ENCODE peak calls at places on chromosomes 1 and 21, in nine cellular contexts. D is fibroblast of lung, W is hepatocyte, J is MM.1S, E is mammary epithelial cell, M is PC-3, Y is IMR-90, F is K562, R is H9. K is an unnamed sample. For H3K9me3, the result is how much of the 10 kb centered on the place peaks cover.

GRCh38 chr1:190303501-190303900 is 174.2 kb downstream of the BRINP3 start:
- DNase-seq in M (no peak), J (no peak), D (no peak), Y (no peak), W (no peak), E (no peak), F (no peak), R (no peak), K (no peak)

GRCh38 chr1:100036718-100037664 is 67.2 kb downstream of the SLC35A3 start:
- DNase-seq in Y (peak), E (peak), J (no peak), D (peak), F (peak), W (peak), R (no peak), M (peak), K (no peak)

GRCh38 chr1:86774305-86775304 is 70.2 kb downstream of the SH3GLB1 start:
- DNase-seq in J (peak), D (peak), E (peak), M (peak), R (peak), Y (peak), F (peak), W (peak), K (peak)

GRCh38 chr1:237562247-237562823 is 328.4 kb downstream of the ZP4 start:
- DNase-seq in D (peak), R (no peak), M (peak), W (peak), F (peak), Y (peak), E (peak), J (peak), K (no peak)

GRCh38 chr1:46026531-46026930 is 105.9 kb downstream of the PIK3R3 start:
- DNase-seq in W (no peak), F (peak), M (no peak), J (no peak), E (no peak), Y (no peak), R (no peak), D (no peak), K (no peak)

GRCh38 chr1:35666916-35667315 is 25.6 kb upstream of the PSMB2 start:
- DNase-seq in D (no peak), F (no peak), R (no peak), W (no peak), J (no peak), M (no peak), E (no peak), Y (no peak), K (no peak)

GRCh38 chr1:239262538-239262937 is 123.8 kb upstream of the CHRM3 start:
- DNase-seq in W (no peak), M (peak), R (no peak), D (no peak), J (no peak), F (no peak), E (no peak), Y (no peak), K (no peak)

GRCh38 chr1:23370744-23371710 is 1.4 kb upstream of the ZNF436 start:
- DNase-seq in R (peak), Y (no peak), J (no peak), W (peak), E (no peak), F (peak), M (peak), D (peak), K (no peak)

GRCh38 chr1:92795166-92795565 is 10.3 kb upstream of the EVI5 start:
- DNase-seq in R (no peak), W (no peak), E (no peak), J (no peak), Y (peak), M (no peak), F (no peak), D (peak), K (no peak)

GRCh38 chr1:215744419-215744818 is 177.3 kb downstream of the KCTD3 start:
- DNase-seq in D (peak), R (no peak), J (no peak), W (no peak), Y (peak), F (no peak), M (no peak), E (no peak), K (no peak)

GRCh38 chr1:27297903-27298302 is 24.1 kb upstream of the TMEM222 start:
- DNase-seq in R (no peak), Y (no peak), M (no peak), W (no peak), F (no peak), E (no peak), D (no peak), J (no peak), K (no peak)

GRCh38 chr1:154179951-154180687 is 11.8 kb downstream of the TPM3 start:
- DNase-seq in R (no peak), D (no peak), M (no peak), F (no peak), Y (no peak), J (peak), W (peak), E (no peak), K (no peak)

GRCh38 chr21:28798798-28799197 is 193.9 kb downstream of the LTN1 start:
- DNase-seq in R (no peak), E (no peak), Y (peak), J (no peak), M (no peak), D (no peak), F (no peak), W (no peak), K (no peak)

GRCh38 chr21:34707876-34708325 is 39.1 kb downstream of the CLIC6 start:
- DNase-seq in R (no peak), J (peak), D (no peak), M (no peak), W (no peak), Y (no peak), E (no peak), F (no peak), K (peak)

GRCh38 chr1:15797614-15798390 is 9.6 kb downstream of the UQCRHL start:
- DNase-seq in Y (peak), E (no peak), M (peak), J (no peak), W (no peak), R (no peak), D (peak), F (no peak), K (no peak)

GRCh38 chr1:222631611-222632208 is 13.8 kb downstream of the MIA3 start:
- DNase-seq in E (no peak), Y (peak), F (no peak), D (peak), W (no peak), M (no peak), J (no peak), R (no peak), K (no peak)

GRCh38 chr21:43340491-43341348 is 86.2 kb downstream of the SIK1 start:
- DNase-seq in M (peak), E (peak), D (peak), J (no peak), F (peak), W (peak), R (no peak), Y (peak), K (no peak)

GRCh38 chr1:51690285-51690961 is 73.5 kb downstream of the OSBPL9 start:
- DNase-seq in M (peak), E (peak), Y (peak), D (peak), W (peak), F (peak), J (no peak), R (no peak), K (no peak)

GRCh38 chr21:39575778-39576177 is 37.0 kb upstream of the B3GALT5 start:
- DNase-seq in R (no peak), J (peak), D (peak), Y (no peak), M (peak), E (peak), F (no peak), W (no peak), K (no peak)

GRCh38 chr1:17207966-17208418 is 3.1 kb downstream of the PADI1 start:
- DNase-seq in M (peak), F (peak), D (peak), E (peak), Y (peak), J (no peak), R (no peak), W (no peak), K (peak)

GRCh38 chr1:157993179-157994080 is at the start of gene KIRREL1:
- DNase-seq in J (peak), D (peak), M (peak), E (peak), W (peak), Y (peak), F (no peak), R (no peak), K (peak)

GRCh38 chr1:150516616-150517015 is 1.1 kb downstream of the FALEC start:
- DNase-seq in W (no peak), M (no peak), E (no peak), Y (no peak), D (peak), J (no peak), F (peak), R (no peak), K (no peak)

GRCh38 chr1:12345350-12346217 is 115.8 kb downstream of the VPS13D start:
- DNase-seq in E (no peak), Y (no peak), W (no peak), D (no peak), F (no peak), J (no peak), R (no peak), M (no peak), K (no peak)

GRCh38 chr1:16979475-16980327 is 719 bp downstream of the MFAP2 start:
- DNase-seq in D (peak), Y (no peak), E (no peak), R (no peak), F (no peak), J (no peak), M (no peak), W (peak), K (no peak)

GRCh38 chr1:62237950-62238374 is 43.3 kb downstream of the L1TD1 start:
- DNase-seq in W (no peak), F (no peak), R (no peak), D (no peak), Y (no peak), E (no peak), M (no peak), J (no peak), K (no peak)

GRCh38 chr1:200040516-200041138 is 13.1 kb downstream of the NR5A2 start:
- DNase-seq in F (no peak), J (no peak), R (peak), Y (no peak), E (no peak), M (no peak), D (no peak), W (peak), K (no peak)

DNA sequence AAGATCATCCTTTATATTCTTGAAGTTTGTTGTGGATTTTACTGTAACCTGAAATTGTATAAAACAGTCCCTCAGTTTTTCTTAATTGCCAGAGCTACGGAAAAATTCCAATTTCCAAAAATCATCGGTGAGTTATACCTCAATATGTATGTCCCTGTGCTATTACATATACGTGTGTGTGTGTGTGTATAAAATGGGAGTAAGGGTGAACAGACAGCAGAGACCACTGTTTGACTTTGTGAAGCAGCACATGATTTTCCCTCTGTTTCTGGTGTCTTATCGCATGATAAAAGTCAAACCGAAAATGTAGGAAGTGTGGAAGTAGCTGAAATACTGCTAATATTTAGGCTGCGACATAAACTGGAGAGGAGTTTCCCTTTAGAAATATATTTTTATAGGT is 1.2 kb downstream of the OR2T1 start:
- DNase-seq in F (peak), W (no peak), M (no peak), E (peak), D (peak), J (no peak), R (no peak), Y (peak), K (no peak)
- H3K9me3 ChIP-seq in F (under half), W (under half), M (under half), E (under half), D (under half), J (under half), R (half or more), Y (under half), K (under half)

GRCh38 chr1:117121589-117122296 is at the start of gene TRIM45:
- DNase-seq in Y (peak), W (peak), F (peak), R (peak), E (peak), D (peak), J (peak), M (peak), K (peak)
- TF ChIP-seq CTCF in Y (peak), W (peak), F (peak), R (peak), E (peak), D (peak), J (peak), M (peak), K (no peak)

GRCh38 chr1:9785406-9785805 is 38.4 kb downstream of the CLSTN1 start:
- DNase-seq in W (no peak), D (no peak), F (no peak), J (no peak), R (no peak), E (no peak), M (no peak), Y (no peak), K (no peak)

GRCh38 chr1:9782897-9783296 is 40.9 kb downstream of the CLSTN1 start:
- DNase-seq in W (no peak), M (no peak), J (no peak), F (no peak), E (no peak), D (no peak), R (no peak), Y (no peak), K (no peak)

GRCh38 chr1:9782116-9782751 is 41.5 kb downstream of the CLSTN1 start:
- DNase-seq in D (no peak), Y (no peak), M (peak), J (no peak), F (no peak), E (no peak), W (no peak), R (no peak), K (no peak)

GRCh38 chr1:9787702-9788101 is 36.1 kb downstream of the CLSTN1 start:
- DNase-seq in W (no peak), Y (no peak), F (no peak), M (no peak), D (no peak), R (no peak), E (no peak), J (peak), K (peak)

DNA sequence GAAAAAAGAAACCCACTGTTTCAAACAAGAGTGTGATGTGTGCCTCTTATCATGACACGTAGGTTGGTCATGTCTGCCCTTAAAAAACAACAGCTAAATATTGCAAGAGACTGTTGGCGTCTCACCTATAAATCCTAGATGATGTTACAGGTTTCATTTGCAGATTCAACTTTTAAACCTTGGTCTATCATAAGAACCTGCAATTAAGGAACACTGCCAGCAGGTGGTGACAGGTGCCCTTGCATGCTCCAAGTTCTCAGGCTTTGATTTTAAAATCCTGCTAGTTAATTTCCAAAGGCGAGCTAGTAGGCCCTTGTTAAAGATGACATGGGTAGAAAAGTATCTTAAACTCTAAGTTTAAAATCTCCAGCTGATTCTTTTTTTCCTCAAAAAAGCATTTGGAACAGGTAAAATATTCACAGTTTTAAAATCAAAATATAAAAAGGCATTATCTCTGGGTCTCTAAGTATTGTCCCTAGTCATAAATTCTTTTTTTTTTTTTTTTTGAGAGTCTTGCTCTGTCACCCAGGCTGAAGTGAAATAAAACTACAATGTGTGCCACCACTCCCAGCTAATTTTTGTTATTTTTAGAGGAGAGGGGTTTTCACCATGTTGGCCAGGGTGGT is 39.1 kb downstream of the CLSTN1 start:
- DNase-seq in J (peak), W (peak), D (peak), M (peak), E (peak), F (peak), R (peak), Y (peak), K (peak)
- H3K4me2 ChIP-seq in J (peak), W (no peak), D (no peak), M (no peak), E (no peak), F (no peak), R (no peak), Y (no peak), K (no peak)

DNA sequence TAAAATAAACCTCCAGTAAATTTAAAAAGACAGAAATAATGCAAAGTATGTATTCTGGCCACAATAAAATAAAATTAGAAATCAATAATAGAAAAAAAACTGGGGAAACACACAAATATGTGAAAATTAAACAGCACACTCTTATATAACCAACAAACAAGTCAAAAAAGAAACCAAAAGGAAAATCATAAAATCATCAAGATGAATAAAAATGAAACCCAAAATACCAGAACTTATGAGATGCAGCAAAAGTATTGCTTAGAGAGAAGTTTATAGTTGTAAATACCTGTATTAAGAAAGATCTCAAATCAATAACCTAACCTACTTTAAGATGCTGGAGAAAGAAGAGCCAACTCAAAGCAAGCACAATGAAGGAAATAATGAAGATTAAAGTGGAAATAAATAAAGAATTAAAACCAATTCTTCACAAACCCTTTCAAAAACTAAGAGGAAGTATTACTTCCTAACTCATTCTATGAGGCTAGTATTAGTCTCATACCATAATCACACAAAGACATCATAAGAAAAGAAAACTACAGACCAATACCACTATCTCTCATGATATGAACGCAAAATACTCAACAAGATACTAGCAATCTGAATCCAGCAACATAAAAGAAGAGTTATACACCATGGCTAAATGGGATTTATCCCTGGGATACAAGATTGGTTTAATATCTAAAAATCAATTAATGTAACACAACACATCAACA is 6.4 kb upstream of the KRTAP10-3 start:
- DNase-seq in J (no peak), D (no peak), R (no peak), Y (no peak), W (no peak), E (no peak), M (no peak), F (no peak), K (no peak)
- H3K9me3 ChIP-seq in J (under half), D (under half), R (under half), Y (under half), W (under half), E (under half), M (under half), F (under half), K (under half)

K was measured in DND-41.